ENCODE peak calls at places on chromosomes 3 and 15, in seven cellular contexts. One of them, this sample, is unnamed.
A peak's percentile ranks its signal among the peaks of the same experiment; 100 is the strongest.

GRCh38 chr3:195403841-195404408 is 38.9 kb downstream of the ACAP2 start:
- DNase-seq in Ammon's horn: no peak
- DNase-seq in pons: no peak
- DNase-seq in kidney glomerular epithelial cell: no peak
- DNase-seq in body of pancreas: no peak
- DNase-seq in activated gamma-delta T cell treated with anti-CD3 and anti-CD28 coated beads, Interleukin-2, amount 50 U/mL, for 16 hours: no peak
- DNase-seq in heart left ventricle: no peak
- DNase-seq in this sample: no peak

GRCh38 chr3:188824596-188824995 is 347.2 kb upstream of the TPRG1 start:
- DNase-seq in activated gamma-delta T cell treated with anti-CD3 and anti-CD28 coated beads, Interleukin-2, amount 50 U/mL, for 16 hours: no peak
- DNase-seq in pons: no peak
- DNase-seq in heart left ventricle: no peak
- DNase-seq in body of pancreas: no peak
- DNase-seq in kidney glomerular epithelial cell: no peak
- DNase-seq in Ammon's horn: no peak
- DNase-seq in this sample: no peak

GRCh38 chr3:11221818-11222217 is 50.4 kb upstream of the ATG7 start:
- DNase-seq in body of pancreas: no peak
- DNase-seq in activated gamma-delta T cell treated with anti-CD3 and anti-CD28 coated beads, Interleukin-2, amount 50 U/mL, for 16 hours: no peak
- DNase-seq in kidney glomerular epithelial cell: no peak
- DNase-seq in Ammon's horn: no peak
- DNase-seq in heart left ventricle: no peak
- DNase-seq in pons: no peak
- DNase-seq in this sample: no peak

GRCh38 chr3:160587105-160587504 is 21.7 kb upstream of the KPNA4 start:
- DNase-seq in Ammon's horn: peak; percentile 38
- DNase-seq in pons: no peak
- DNase-seq in body of pancreas: no peak
- DNase-seq in kidney glomerular epithelial cell: no peak
- DNase-seq in activated gamma-delta T cell treated with anti-CD3 and anti-CD28 coated beads, Interleukin-2, amount 50 U/mL, for 16 hours: no peak
- DNase-seq in heart left ventricle: peak; percentile 43
- DNase-seq in this sample: no peak

GRCh38 chr3:128484404-128485282 is 8.4 kb downstream of the GATA2 start:
- DNase-seq in Ammon's horn: no peak
- DNase-seq in body of pancreas: no peak
- DNase-seq in kidney glomerular epithelial cell: no peak
- DNase-seq in pons: no peak
- DNase-seq in activated gamma-delta T cell treated with anti-CD3 and anti-CD28 coated beads, Interleukin-2, amount 50 U/mL, for 16 hours: no peak
- DNase-seq in heart left ventricle: no peak
- DNase-seq in this sample: no peak

GRCh38 chr15:71440479-71441071 is 325.3 kb downstream of the THSD4 start:
- DNase-seq in kidney glomerular epithelial cell: peak; percentile 74
- DNase-seq in pons: peak; percentile 77
- DNase-seq in heart left ventricle: no peak
- DNase-seq in activated gamma-delta T cell treated with anti-CD3 and anti-CD28 coated beads, Interleukin-2, amount 50 U/mL, for 16 hours: no peak
- DNase-seq in body of pancreas: no peak
- DNase-seq in Ammon's horn: peak; percentile 71
- DNase-seq in this sample: peak; percentile 62

GRCh38 chr15:68463996-68464395 is 32.0 kb upstream of the ITGA11 start:
- DNase-seq in heart left ventricle: no peak
- DNase-seq in activated gamma-delta T cell treated with anti-CD3 and anti-CD28 coated beads, Interleukin-2, amount 50 U/mL, for 16 hours: no peak
- DNase-seq in kidney glomerular epithelial cell: no peak
- DNase-seq in Ammon's horn: no peak
- DNase-seq in body of pancreas: no peak
- DNase-seq in pons: no peak
- DNase-seq in this sample: no peak

GRCh38 chr3:77514766-77515165 is 474.9 kb downstream of the ROBO2 start:
- DNase-seq in heart left ventricle: no peak
- DNase-seq in body of pancreas: no peak
- DNase-seq in kidney glomerular epithelial cell: no peak
- DNase-seq in activated gamma-delta T cell treated with anti-CD3 and anti-CD28 coated beads, Interleukin-2, amount 50 U/mL, for 16 hours: no peak
- DNase-seq in pons: no peak
- DNase-seq in Ammon's horn: no peak
- DNase-seq in this sample: no peak

GRCh38 chr15:84950570-84951111 is 31.0 kb upstream of the PDE8A start:
- DNase-seq in pons: no peak
- DNase-seq in heart left ventricle: no peak
- DNase-seq in activated gamma-delta T cell treated with anti-CD3 and anti-CD28 coated beads, Interleukin-2, amount 50 U/mL, for 16 hours: no peak
- DNase-seq in Ammon's horn: no peak
- DNase-seq in kidney glomerular epithelial cell: no peak
- DNase-seq in body of pancreas: no peak
- DNase-seq in this sample: no peak

GRCh38 chr15:91948001-91948608 is 94.6 kb downstream of the SLCO3A1 start:
- DNase-seq in pons: no peak
- DNase-seq in heart left ventricle: peak; percentile 72
- DNase-seq in activated gamma-delta T cell treated with anti-CD3 and anti-CD28 coated beads, Interleukin-2, amount 50 U/mL, for 16 hours: no peak
- DNase-seq in kidney glomerular epithelial cell: peak; percentile 83
- DNase-seq in Ammon's horn: no peak
- DNase-seq in body of pancreas: peak; percentile 47
- DNase-seq in this sample: no peak

GRCh38 chr3:66380200-66380932 is 120.5 kb downstream of the LRIG1 start:
- DNase-seq in heart left ventricle: no peak
- DNase-seq in activated gamma-delta T cell treated with anti-CD3 and anti-CD28 coated beads, Interleukin-2, amount 50 U/mL, for 16 hours: no peak
- DNase-seq in kidney glomerular epithelial cell: no peak
- DNase-seq in body of pancreas: no peak
- DNase-seq in Ammon's horn: no peak
- DNase-seq in pons: no peak
- DNase-seq in this sample: no peak

GRCh38 chr15:83709246-83709645 is 55.3 kb downstream of the ADAMTSL3 start:
- DNase-seq in Ammon's horn: no peak
- DNase-seq in activated gamma-delta T cell treated with anti-CD3 and anti-CD28 coated beads, Interleukin-2, amount 50 U/mL, for 16 hours: no peak
- DNase-seq in heart left ventricle: no peak
- DNase-seq in kidney glomerular epithelial cell: peak; percentile 34
- DNase-seq in body of pancreas: no peak
- DNase-seq in pons: no peak
- DNase-seq in this sample: no peak

GRCh38 chr3:127316685-127317084 is 28.8 kb upstream of the PRR20G start:
- DNase-seq in body of pancreas: no peak
- DNase-seq in activated gamma-delta T cell treated with anti-CD3 and anti-CD28 coated beads, Interleukin-2, amount 50 U/mL, for 16 hours: no peak
- DNase-seq in Ammon's horn: no peak
- DNase-seq in kidney glomerular epithelial cell: no peak
- DNase-seq in heart left ventricle: peak; percentile 49
- DNase-seq in pons: no peak
- DNase-seq in this sample: no peak

GRCh38 chr15:40960926-40961325 is 7.7 kb downstream of the CHAC1 start:
- DNase-seq in heart left ventricle: peak; percentile 20
- DNase-seq in pons: no peak
- DNase-seq in kidney glomerular epithelial cell: no peak
- DNase-seq in body of pancreas: no peak
- DNase-seq in Ammon's horn: no peak
- DNase-seq in activated gamma-delta T cell treated with anti-CD3 and anti-CD28 coated beads, Interleukin-2, amount 50 U/mL, for 16 hours: no peak
- DNase-seq in this sample: no peak

GRCh38 chr3:162641869-162642350 is 1145.3 kb downstream of the OTOL1 start:
- DNase-seq in body of pancreas: no peak
- DNase-seq in kidney glomerular epithelial cell: no peak
- DNase-seq in pons: no peak
- DNase-seq in activated gamma-delta T cell treated with anti-CD3 and anti-CD28 coated beads, Interleukin-2, amount 50 U/mL, for 16 hours: no peak
- DNase-seq in Ammon's horn: no peak
- DNase-seq in heart left ventricle: no peak
- DNase-seq in this sample: no peak

This sample was measured in HS-27A.